ENCODE peak calls at places on chromosomes 13 and 19, in seven cellular contexts. J is COLO829; R is mammary epithelial cell; A is stimulated activated CD4-positive, alpha-beta T cell treated with anti-CD3 and anti-CD28 coated beads, Interleukin-12 subunit alpha, Interleukin-12 subunit beta, amount 100 ng/mL, for 4 hours; I is small intestine; P is T-cell; E is fibroblast of pulmonary artery. H is an unnamed sample.

GRCh38 chr13:21632196-21632595 is 28.2 kb upstream of the MICU2 start:
- DNase-seq in J (no peak), R (no peak), A (no peak), I (no peak), P (no peak), E (no peak), H (no peak)

GRCh38 chr19:46606019-46606418 is 4.9 kb downstream of the CALM3 start:
- DNase-seq in J (no peak), R (no peak), A (no peak), I (no peak), P (no peak), E (no peak), H (no peak)

GRCh38 chr19:16876904-16877361 is 11.9 kb upstream of the F2RL3 start:
- DNase-seq in J (peak; percentile 18), R (peak; percentile 81), A (no peak), I (no peak), P (no peak), E (no peak), H (no peak)

GRCh38 chr19:39435499-39436349 is at the start of gene RPS16:
- DNase-seq in J (peak; percentile 95), R (peak; percentile 95), A (peak; percentile 100), I (peak; percentile 98), P (peak; percentile 98), E (peak; percentile 98), H (peak; percentile 100)

GRCh38 chr13:113921763-113922162 is 52.1 kb downstream of the C13orf46 start:
- DNase-seq in J (no peak), R (no peak), A (no peak), I (no peak), P (no peak), E (no peak), H (no peak)

GRCh38 chr19:419721-420515 is 11.0 kb upstream of the C2CD4C start:
- DNase-seq in J (no peak), R (no peak), A (no peak), I (no peak), P (no peak), E (no peak), H (no peak)

GRCh38 chr19:44857837-44858236 is 11.7 kb downstream of the NECTIN2 start:
- DNase-seq in J (no peak), R (no peak), A (no peak), I (peak; percentile 80), P (no peak), E (no peak), H (no peak)

GRCh38 chr13:21427741-21428140 is 31.4 kb downstream of the ZDHHC20 start:
- DNase-seq in J (no peak), R (no peak), A (no peak), I (no peak), P (no peak), E (no peak), H (no peak)

GRCh38 chr19:39032164-39032918 is at the start of gene FBXO27:
- DNase-seq in J (no peak), R (no peak), A (peak; percentile 2), I (peak; percentile 15), P (no peak), E (no peak), H (peak; percentile 35)

GRCh38 chr13:75195479-75196111 is 286.4 kb downstream of the TBC1D4 start:
- DNase-seq in J (peak; percentile 49), R (no peak), A (no peak), I (no peak), P (no peak), E (peak; percentile 32), H (no peak)

GRCh38 chr19:13987101-13987890 is 18.8 kb downstream of the RFX1 start:
- DNase-seq in J (no peak), R (no peak), A (no peak), I (no peak), P (no peak), E (no peak), H (no peak)

GRCh38 chr13:37187611-37188010 is 82.1 kb upstream of the CSNK1A1L start:
- DNase-seq in J (no peak), R (no peak), A (no peak), I (no peak), P (no peak), E (peak; percentile 26), H (no peak)

GRCh38 chr19:46892252-46893179 is 31.7 kb downstream of the ARHGAP35 start:
- DNase-seq in J (no peak), R (no peak), A (no peak), I (no peak), P (no peak), E (no peak), H (no peak)

GRCh38 chr19:13794388-13794751 is 873 bp upstream of the ZSWIM4 start:
- DNase-seq in J (no peak), R (peak; percentile 70), A (no peak), I (no peak), P (no peak), E (peak; percentile 93), H (no peak)

GRCh38 chr19:47749326-47749725 is 4.0 kb downstream of the NOP53 start:
- DNase-seq in J (no peak), R (no peak), A (no peak), I (no peak), P (no peak), E (no peak), H (no peak)

GRCh38 chr19:51131780-51132680 is 7.3 kb downstream of the SIGLEC9 start:
- DNase-seq in J (peak; percentile 67), R (no peak), A (no peak), I (peak; percentile 6), P (peak; percentile 22), E (peak; percentile 86), H (peak; percentile 71)

GRCh38 chr19:55590621-55591020 is 8.7 kb downstream of the FIZ1 start:
- DNase-seq in J (peak; percentile 46), R (no peak), A (no peak), I (peak; percentile 51), P (no peak), E (no peak), H (no peak)

GRCh38 chr13:98187155-98187726 is 10.2 kb upstream of the RNF113B start:
- DNase-seq in J (no peak), R (no peak), A (no peak), I (no peak), P (no peak), E (no peak), H (no peak)

GRCh38 chr19:46495789-46496099 is at the start of gene PNMA8B:
- DNase-seq in J (no peak), R (peak; percentile 81), A (peak; percentile 34), I (no peak), P (peak; percentile 45), E (peak; percentile 52), H (peak; percentile 90)

GRCh38 chr19:5801796-5802616 is 2.9 kb upstream of the NRTN start:
- DNase-seq in J (peak; percentile 53), R (no peak), A (no peak), I (no peak), P (no peak), E (peak; percentile 20), H (peak; percentile 80)

GRCh38 chr19:7522923-7523667 is 671 bp downstream of the MCOLN1 start:
- DNase-seq in J (no peak), R (no peak), A (no peak), I (no peak), P (no peak), E (peak; percentile 33), H (peak; percentile 46)

GRCh38 chr19:640156-640548 is 473 bp downstream of the FGF22 start:
- DNase-seq in J (no peak), R (no peak), A (no peak), I (no peak), P (no peak), E (no peak), H (no peak)

H was measured in hepatocyte.